ENCODE peak calls at places on chromosomes 7 and 10, in five cellular contexts. Z is LoVo, H is H1, A is GM23248, O is OCI-LY7. M is an unnamed sample.

GRCh38 chr10:59126992-59127391 is 49.5 kb upstream of the PHYHIPL start:
- DNase-seq in O (no peak), A (no peak), Z (no peak), H (no peak), M (no peak)

GRCh38 chr7:6175642-6176041 is 96.8 kb downstream of the CYTH3 start:
- DNase-seq in O (no peak), H (no peak), Z (no peak), A (peak), M (no peak)

GRCh38 chr7:150479023-150479716 is 28.7 kb downstream of the GIMAP8 start:
- DNase-seq in Z (peak), O (no peak), A (no peak), H (no peak), M (no peak)

GRCh38 chr7:139913006-139913405 is 83.9 kb downstream of the TBXAS1 start:
- DNase-seq in O (no peak), Z (no peak), A (peak), H (no peak), M (no peak)

GRCh38 chr7:127322351-127322750 is 69.6 kb upstream of the GRM8 start:
- DNase-seq in O (no peak), Z (no peak), H (no peak), A (no peak), M (no peak)

GRCh38 chr7:7920481-7920880 is 48.1 kb upstream of the GLCCI1 start:
- DNase-seq in O (peak), Z (peak), H (no peak), A (no peak), M (no peak)

GRCh38 chr7:17234398-17235021 is 63.9 kb upstream of the AHR start:
- DNase-seq in H (no peak), A (peak), Z (peak), O (no peak), M (no peak)

GRCh38 chr7:28036748-28037147 is 143.8 kb downstream of the JAZF1 start:
- DNase-seq in Z (no peak), H (no peak), O (no peak), A (peak), M (no peak)

GRCh38 chr10:102930720-102931119 is 12.6 kb downstream of the CNNM2 start:
- DNase-seq in A (no peak), Z (no peak), H (no peak), O (no peak), M (no peak)

GRCh38 chr7:98215561-98216495 is 4.6 kb downstream of the BHLHA15 start:
- DNase-seq in H (no peak), O (no peak), Z (no peak), A (no peak), M (no peak)

GRCh38 chr7:106236065-106236464 is 48.7 kb downstream of the NAMPT start:
- DNase-seq in O (no peak), H (no peak), A (no peak), Z (no peak), M (no peak)

GRCh38 chr7:145978769-145979168 is 137.8 kb upstream of the CNTNAP2 start:
- DNase-seq in H (no peak), O (no peak), Z (no peak), A (no peak), M (no peak)

GRCh38 chr7:121591916-121592315 is 195.8 kb upstream of the FAM3C start:
- DNase-seq in A (no peak), Z (no peak), H (no peak), O (no peak), M (no peak)

GRCh38 chr7:100584677-100585510 is 1.0 kb downstream of the LRCH4 start:
- DNase-seq in Z (peak), A (peak), O (peak), H (no peak), M (peak)

GRCh38 chr7:93717217-93717900 is 142.8 kb upstream of the CALCR start:
- DNase-seq in O (no peak), A (peak), H (no peak), Z (peak), M (no peak)

GRCh38 chr10:109430844-109431243 is 492.5 kb downstream of the XPNPEP1 start:
- DNase-seq in Z (no peak), A (no peak), H (no peak), O (no peak), M (no peak)

GRCh38 chr10:69552268-69552667 is 21.0 kb downstream of the NEUROG3 start:
- DNase-seq in H (no peak), O (no peak), A (no peak), Z (no peak), M (no peak)

GRCh38 chr10:18607503-18607902 is 43.9 kb downstream of the NSUN6 start:
- DNase-seq in A (peak), H (no peak), Z (peak), O (peak), M (no peak)

GRCh38 chr7:66500087-66500486 is 128.6 kb upstream of the KCTD7 start:
- DNase-seq in Z (no peak), H (no peak), A (no peak), O (peak), M (peak)

GRCh38 chr7:123916240-123916724 is 8.8 kb upstream of the SPAM1 start:
- DNase-seq in Z (peak), O (peak), A (peak), H (peak), M (peak)

GRCh38 chr7:44162179-44162578 is 21.0 kb upstream of the MYL7 start:
- DNase-seq in A (no peak), O (no peak), H (no peak), Z (no peak), M (no peak)